ENCODE peak calls at places on chromosomes 16 and 17, in seven cellular contexts. One of them, this sample, is unnamed.

GRCh38 chr16:86245351-86245750 is 265.0 kb upstream of the FOXF1 start:
- DNase-seq in K562: no peak
- DNase-seq in H1: no peak
- DNase-seq in HCT116: no peak
- DNase-seq in GM23338: no peak
- DNase-seq in GM12878: no peak
- DNase-seq in endothelial cell of umbilical vein: no peak
- DNase-seq in this sample: no peak

GRCh38 chr17:48195910-48196309 is 88.3 kb downstream of the SNX11 start:
- DNase-seq in endothelial cell of umbilical vein: no peak
- DNase-seq in H1: no peak
- DNase-seq in GM12878: no peak
- DNase-seq in K562: no peak
- DNase-seq in GM23338: no peak
- DNase-seq in HCT116: no peak
- DNase-seq in this sample: no peak

GRCh38 chr17:37239690-37240344 is 136.0 kb upstream of the C17orf78 start:
- DNase-seq in H1: no peak
- DNase-seq in GM12878: no peak
- DNase-seq in HCT116: peak
- DNase-seq in endothelial cell of umbilical vein: peak
- DNase-seq in K562: no peak
- DNase-seq in GM23338: peak
- DNase-seq in this sample: no peak

GRCh38 chr17:83007504-83008475 is 71.6 kb upstream of the METRNL start:
- DNase-seq in K562: no peak
- DNase-seq in H1: peak
- DNase-seq in endothelial cell of umbilical vein: no peak
- DNase-seq in HCT116: no peak
- DNase-seq in GM12878: no peak
- DNase-seq in GM23338: no peak
- DNase-seq in this sample: no peak

GRCh38 chr16:4263504-4264436 is 9.1 kb downstream of the TFAP4 start:
- DNase-seq in H1: peak
- DNase-seq in HCT116: peak
- DNase-seq in GM12878: no peak
- DNase-seq in K562: peak
- DNase-seq in endothelial cell of umbilical vein: no peak
- DNase-seq in GM23338: peak
- DNase-seq in this sample: no peak

GRCh38 chr17:77396610-77397009 is 255.8 kb downstream of the SEC14L1 start:
- DNase-seq in HCT116: no peak
- DNase-seq in H1: no peak
- DNase-seq in K562: no peak
- DNase-seq in GM23338: no peak
- DNase-seq in endothelial cell of umbilical vein: no peak
- DNase-seq in GM12878: no peak
- DNase-seq in this sample: no peak

GRCh38 chr17:49343273-49343672 is 18.8 kb downstream of the ZNF652 start:
- DNase-seq in HCT116: no peak
- DNase-seq in endothelial cell of umbilical vein: peak
- DNase-seq in GM23338: no peak
- DNase-seq in K562: no peak
- DNase-seq in H1: no peak
- DNase-seq in GM12878: no peak
- DNase-seq in this sample: no peak

GRCh38 chr16:1146409-1146808 is 6.5 kb upstream of the CACNA1H start:
- DNase-seq in HCT116: no peak
- DNase-seq in GM12878: no peak
- DNase-seq in K562: peak
- DNase-seq in GM23338: peak
- DNase-seq in endothelial cell of umbilical vein: no peak
- DNase-seq in H1: no peak
- DNase-seq in this sample: no peak

GRCh38 chr16:85777583-85778310 is 21.6 kb downstream of the EMC8 start:
- DNase-seq in GM12878: no peak
- DNase-seq in GM23338: no peak
- DNase-seq in endothelial cell of umbilical vein: no peak
- DNase-seq in HCT116: no peak
- DNase-seq in K562: no peak
- DNase-seq in H1: no peak
- DNase-seq in this sample: no peak

GRCh38 chr16:19683453-19684236 is 34.4 kb downstream of the KNOP1 start:
- DNase-seq in endothelial cell of umbilical vein: no peak
- DNase-seq in K562: no peak
- DNase-seq in HCT116: no peak
- DNase-seq in GM23338: no peak
- DNase-seq in GM12878: no peak
- DNase-seq in H1: no peak
- DNase-seq in this sample: no peak

GRCh38 chr17:29622337-29623282 is at the start of gene CORO6:
- DNase-seq in GM12878: no peak
- DNase-seq in GM23338: peak
- DNase-seq in K562: peak
- DNase-seq in HCT116: no peak
- DNase-seq in endothelial cell of umbilical vein: peak
- DNase-seq in H1: peak
- DNase-seq in this sample: no peak

GRCh38 chr16:73033271-73033998 is 14.5 kb downstream of the ZFHX3 start:
- DNase-seq in GM23338: peak
- DNase-seq in H1: peak
- DNase-seq in endothelial cell of umbilical vein: no peak
- DNase-seq in GM12878: no peak
- DNase-seq in HCT116: no peak
- DNase-seq in K562: no peak
- DNase-seq in this sample: no peak

GRCh38 chr16:68076560-68076959 is 8.6 kb upstream of the NFATC3 start:
- DNase-seq in GM12878: no peak
- DNase-seq in endothelial cell of umbilical vein: no peak
- DNase-seq in H1: peak
- DNase-seq in HCT116: no peak
- DNase-seq in K562: no peak
- DNase-seq in GM23338: no peak
- DNase-seq in this sample: no peak

GRCh38 chr17:50507871-50508572 is at the start of gene MYCBPAP:
- DNase-seq in K562: peak
- DNase-seq in GM12878: peak
- DNase-seq in HCT116: no peak
- DNase-seq in H1: peak
- DNase-seq in endothelial cell of umbilical vein: peak
- DNase-seq in GM23338: peak
- DNase-seq in this sample: no peak
- TF ChIP-seq POLR2AphosphoS5 in K562: no peak
- TF ChIP-seq POLR2AphosphoS5 in GM12878: no peak
- TF ChIP-seq POLR2AphosphoS5 in HCT116: no peak
- TF ChIP-seq POLR2AphosphoS5 in H1: no peak
- TF ChIP-seq POLR2AphosphoS5 in endothelial cell of umbilical vein: peak
- TF ChIP-seq POLR2AphosphoS5 in GM23338: peak
- TF ChIP-seq POLR2AphosphoS5 in this sample: no peak

DNA sequence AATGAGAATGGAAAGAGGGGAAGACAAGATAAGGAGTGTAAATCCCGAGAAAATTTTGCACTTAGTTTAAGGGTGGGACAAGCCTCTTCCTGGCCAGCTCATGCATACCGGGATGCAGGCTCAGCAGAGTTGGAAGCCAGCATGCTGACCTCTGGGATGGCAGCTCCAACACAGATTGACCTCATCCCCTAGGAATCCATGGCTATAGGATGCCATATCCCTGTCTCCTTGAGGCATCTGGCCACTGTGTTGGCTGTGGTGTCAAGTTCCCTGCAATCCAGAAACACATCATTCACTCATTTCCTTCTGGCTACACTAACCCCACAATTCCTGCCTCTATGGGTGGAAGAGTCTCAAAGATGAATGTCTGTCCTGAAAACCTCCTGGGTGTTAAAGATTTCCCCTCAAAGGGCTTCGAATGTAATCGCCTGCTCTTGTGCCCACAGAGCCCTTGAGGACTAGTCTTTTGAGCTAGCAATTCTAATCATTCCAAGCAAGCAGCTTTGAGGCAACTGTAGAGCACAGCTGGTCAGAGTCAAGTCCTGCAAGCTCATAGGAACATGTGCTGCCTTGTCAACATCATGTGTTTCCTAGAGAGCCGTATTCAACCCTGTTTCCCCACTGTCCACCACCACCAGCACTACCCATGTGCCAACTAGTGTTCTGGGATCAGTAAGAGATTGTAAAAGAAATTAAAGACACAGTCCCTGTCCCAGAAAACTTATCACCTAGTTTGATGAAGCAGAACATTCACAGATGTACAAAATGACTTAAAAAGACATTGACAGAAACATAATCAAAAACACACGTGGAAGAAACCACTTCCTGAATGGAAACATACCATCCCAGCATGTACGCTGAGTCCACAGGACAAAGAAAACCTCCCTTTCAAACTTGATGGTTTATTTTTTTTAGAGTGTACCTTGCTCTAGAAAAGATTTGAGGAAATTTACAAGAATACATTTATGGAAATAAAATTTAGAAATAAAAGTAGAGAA is 141.2 kb downstream of the PMP22 start:
- DNase-seq in GM12878: no peak
- DNase-seq in HCT116: no peak
- DNase-seq in K562: no peak
- DNase-seq in GM23338: no peak
- DNase-seq in endothelial cell of umbilical vein: no peak
- DNase-seq in H1: no peak
- DNase-seq in this sample: no peak
- TF ChIP-seq EZH2 in GM12878: no peak
- TF ChIP-seq EZH2 in HCT116: no peak
- TF ChIP-seq EZH2 in K562: no peak
- TF ChIP-seq EZH2 in GM23338: no peak
- TF ChIP-seq EZH2 in endothelial cell of umbilical vein: no peak
- TF ChIP-seq EZH2 in H1: no peak
- TF ChIP-seq EZH2 in this sample: no peak

GRCh38 chr17:81517009-81517338 is 4.4 kb upstream of the ACTG1 start:
- DNase-seq in HCT116: no peak
- DNase-seq in endothelial cell of umbilical vein: no peak
- DNase-seq in GM12878: no peak
- DNase-seq in H1: no peak
- DNase-seq in GM23338: no peak
- DNase-seq in K562: no peak
- DNase-seq in this sample: no peak

GRCh38 chr17:81514485-81514734 is 1.8 kb upstream of the ACTG1 start:
- DNase-seq in HCT116: no peak
- DNase-seq in GM23338: no peak
- DNase-seq in GM12878: no peak
- DNase-seq in K562: no peak
- DNase-seq in H1: no peak
- DNase-seq in endothelial cell of umbilical vein: no peak
- DNase-seq in this sample: no peak

GRCh38 chr17:81514735-81515529 is 2.3 kb upstream of the ACTG1 start:
- DNase-seq in K562: peak
- DNase-seq in HCT116: peak
- DNase-seq in endothelial cell of umbilical vein: peak
- DNase-seq in GM23338: peak
- DNase-seq in H1: peak
- DNase-seq in GM12878: no peak
- DNase-seq in this sample: no peak

GRCh38 chr17:81516439-81516838 is 3.8 kb upstream of the ACTG1 start:
- DNase-seq in H1: no peak
- DNase-seq in K562: no peak
- DNase-seq in endothelial cell of umbilical vein: no peak
- DNase-seq in HCT116: no peak
- DNase-seq in GM12878: no peak
- DNase-seq in GM23338: no peak
- DNase-seq in this sample: no peak

DNA sequence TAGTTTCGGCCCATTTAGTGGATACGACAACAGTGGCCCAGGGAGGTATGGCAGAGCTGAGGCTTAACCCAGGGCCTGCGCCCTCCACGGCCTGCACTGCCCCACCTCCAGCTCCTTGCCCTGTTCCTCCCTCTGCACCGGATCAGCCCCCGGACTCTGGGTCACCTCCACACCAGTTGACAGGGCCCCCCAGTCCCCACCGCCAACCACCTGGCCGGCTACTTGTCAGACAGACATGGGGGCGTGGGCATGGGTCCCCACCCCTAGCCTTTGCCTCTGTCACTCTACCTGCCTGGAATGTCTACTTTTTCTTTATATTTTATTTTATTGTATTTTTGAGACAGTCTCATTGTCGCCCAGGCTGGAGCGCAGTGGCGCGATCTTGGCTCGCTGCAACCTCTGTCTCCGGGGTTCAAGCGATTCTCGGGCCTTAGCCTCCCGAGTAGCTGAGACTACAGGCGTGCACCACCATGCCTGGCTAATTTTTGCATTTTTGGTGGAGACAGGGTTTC is 3.0 kb upstream of the ACTG1 start:
- DNase-seq in GM23338: no peak
- DNase-seq in K562: no peak
- DNase-seq in GM12878: no peak
- DNase-seq in HCT116: no peak
- DNase-seq in H1: no peak
- DNase-seq in endothelial cell of umbilical vein: no peak
- DNase-seq in this sample: no peak
- TF ChIP-seq POLR2AphosphoS5 in GM23338: no peak
- TF ChIP-seq POLR2AphosphoS5 in K562: no peak
- TF ChIP-seq POLR2AphosphoS5 in GM12878: peak
- TF ChIP-seq POLR2AphosphoS5 in HCT116: no peak
- TF ChIP-seq POLR2AphosphoS5 in H1: no peak
- TF ChIP-seq POLR2AphosphoS5 in endothelial cell of umbilical vein: no peak
- TF ChIP-seq POLR2AphosphoS5 in this sample: no peak

DNA sequence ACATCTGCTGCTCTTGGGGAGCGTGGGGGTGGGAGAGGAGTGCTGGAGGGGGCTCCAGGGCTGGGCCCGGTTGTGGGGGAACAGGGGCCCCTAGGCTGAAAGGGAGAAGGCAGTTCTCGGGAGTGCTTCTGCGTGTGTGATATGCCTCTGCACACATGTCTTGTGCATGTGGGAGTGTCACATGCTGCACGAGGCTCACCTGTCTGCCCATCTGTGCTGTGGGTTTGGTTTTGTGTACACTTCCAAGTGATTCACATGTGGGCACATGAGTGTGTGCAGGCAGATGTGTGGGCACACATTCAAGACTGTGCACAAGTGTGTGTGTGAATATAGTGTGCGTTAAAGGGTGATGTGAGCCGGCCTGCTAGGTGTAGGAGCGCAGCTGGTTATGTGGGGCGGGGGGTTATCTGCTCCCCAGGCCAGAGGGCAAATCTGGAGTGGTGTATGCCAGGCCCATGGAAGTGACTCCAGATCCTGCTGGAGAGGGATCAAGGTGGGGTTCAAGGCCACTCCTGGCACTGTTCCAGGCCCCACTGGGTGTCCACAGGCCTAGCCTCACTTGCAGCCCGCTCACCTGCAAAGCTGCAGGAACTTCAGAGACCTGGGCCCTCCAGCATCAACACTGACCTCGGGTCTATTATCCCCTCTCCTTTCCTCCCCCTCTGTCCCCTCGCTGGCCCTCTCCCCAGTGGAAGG is 3.8 kb upstream of the BAHCC1 start:
- DNase-seq in H1: peak
- DNase-seq in HCT116: no peak
- DNase-seq in endothelial cell of umbilical vein: no peak
- DNase-seq in GM23338: no peak
- DNase-seq in GM12878: no peak
- DNase-seq in K562: no peak
- DNase-seq in this sample: no peak
- TF ChIP-seq EZH2 in H1: peak
- TF ChIP-seq EZH2 in HCT116: no peak
- TF ChIP-seq EZH2 in endothelial cell of umbilical vein: no peak
- TF ChIP-seq EZH2 in GM23338: no peak
- TF ChIP-seq EZH2 in GM12878: no peak
- TF ChIP-seq EZH2 in K562: no peak
- TF ChIP-seq EZH2 in this sample: no peak

This sample was measured in SK-N-MC.